ENCODE peak calls at places on chromosomes 3 and 15, in four cellular contexts. P, U, V and R are unnamed samples.

GRCh38 chr15:70431854-70432253 is 331.5 kb downstream of the UACA start:
- DNase-seq in V (no peak), U (no peak), P (no peak), R (no peak)

GRCh38 chr3:107512108-107512507 is 10.7 kb upstream of the BBX start:
- DNase-seq in V (no peak), P (no peak), U (no peak), R (no peak)

GRCh38 chr3:99951701-99952100 is 134.0 kb downstream of the CMSS1 start:
- DNase-seq in P (no peak), V (no peak), U (no peak), R (no peak)

GRCh38 chr3:29683306-29683993 is 402.6 kb downstream of the RBMS3 start:
- DNase-seq in V (no peak), U (no peak), P (no peak), R (no peak)

GRCh38 chr15:77621847-77622211 is 10.9 kb downstream of the LINGO1 start:
- DNase-seq in U (no peak), V (no peak), P (no peak), R (no peak)

GRCh38 chr3:124809039-124809438 is 78.1 kb downstream of the ITGB5 start:
- DNase-seq in U (no peak), V (no peak), P (no peak), R (no peak)

GRCh38 chr3:43792904-43793303 is 102.2 kb downstream of the ABHD5 start:
- DNase-seq in V (no peak), P (no peak), U (no peak), R (no peak)

GRCh38 chr3:183210862-183211341 is 42.2 kb upstream of the B3GNT5 start:
- DNase-seq in U (no peak), V (no peak), P (no peak), R (no peak)

GRCh38 chr3:99659965-99660364 is 21.6 kb downstream of the COL8A1 start:
- DNase-seq in U (no peak), P (no peak), V (no peak), R (no peak)

GRCh38 chr15:28094732-28095521 is 4.2 kb downstream of the OCA2 start:
- DNase-seq in P (peak), U (peak), V (peak), R (no peak)

GRCh38 chr3:110343945-110344344 is 727.7 kb upstream of the NECTIN3 start:
- DNase-seq in U (no peak), P (no peak), V (no peak), R (no peak)

GRCh38 chr3:25870452-25870851 is 80.6 kb downstream of the OXSM start:
- DNase-seq in V (no peak), U (no peak), P (no peak), R (no peak)

GRCh38 chr3:66237551-66237950 is 16.8 kb downstream of the SLC25A26 start:
- DNase-seq in V (no peak), U (no peak), P (no peak), R (no peak)

GRCh38 chr15:64865126-64865997 is 23.6 kb downstream of the PLEKHO2 start:
- DNase-seq in U (no peak), P (no peak), V (no peak), R (no peak)

GRCh38 chr3:140014831-140015495 is 80.0 kb downstream of the CLSTN2 start:
- DNase-seq in V (no peak), P (no peak), U (no peak), R (no peak)

GRCh38 chr3:184774996-184775715 is 36.8 kb upstream of the VPS8 start:
- DNase-seq in U (no peak), V (no peak), P (no peak), R (no peak)

GRCh38 chr3:179694731-179695130 is 41.9 kb downstream of the USP13 start:
- DNase-seq in P (no peak), V (no peak), U (no peak), R (no peak)

GRCh38 chr15:39598186-39598850 is 17.4 kb downstream of the THBS1 start:
- DNase-seq in U (no peak), V (no peak), P (no peak), R (no peak)

GRCh38 chr3:189703865-189704264 is 72.7 kb downstream of the TP63 start:
- DNase-seq in U (no peak), P (no peak), V (no peak), R (no peak)

GRCh38 chr3:185831990-185832389 is 7.1 kb upstream of the IGF2BP2 start:
- DNase-seq in P (no peak), U (no peak), V (no peak), R (no peak)

GRCh38 chr3:143429628-143430514 is 310.3 kb downstream of the CHST2 start:
- DNase-seq in P (no peak), U (no peak), V (no peak), R (no peak)

GRCh38 chr3:42960282-42960681 is 18.8 kb upstream of the GASK1A start:
- DNase-seq in V (no peak), U (peak), P (no peak), R (no peak)

GRCh38 chr3:112445839-112446238 is 53.4 kb downstream of the BTLA start:
- DNase-seq in V (no peak), U (no peak), P (no peak), R (no peak)

GRCh38 chr15:88574062-88574461 is 27.6 kb upstream of the DET1 start:
- DNase-seq in U (no peak), V (no peak), P (no peak), R (no peak)

GRCh38 chr3:62875103-62876002 is at the start of gene CADPS:
- DNase-seq in P (no peak), V (peak), U (peak), R (peak)

GRCh38 chr3:57393957-57394356 is 101.5 kb upstream of the ASB14 start:
- DNase-seq in P (no peak), V (no peak), U (no peak), R (no peak)

GRCh38 chr3:16338999-16339398 is 74.0 kb downstream of the OXNAD1 start:
- DNase-seq in V (no peak), P (no peak), U (no peak), R (no peak)

GRCh38 chr3:59774613-59775012 is 724.8 kb upstream of the CFAP20DC start:
- DNase-seq in V (no peak), U (no peak), P (no peak), R (no peak)

GRCh38 chr3:105334138-105334882 is 32.4 kb upstream of the ALCAM start:
- DNase-seq in U (no peak), P (no peak), V (no peak), R (no peak)

GRCh38 chr3:2910997-2911396 is 199.2 kb downstream of the IL5RA start:
- DNase-seq in U (no peak), V (no peak), P (no peak), R (no peak)

GRCh38 chr3:13598926-13599886 is 50.3 kb downstream of the FBLN2 start:
- DNase-seq in P (no peak), U (no peak), V (no peak), R (no peak)

GRCh38 chr3:115667175-115668065 is 44.1 kb downstream of the GAP43 start:
- DNase-seq in V (no peak), U (no peak), P (no peak), R (no peak)

GRCh38 chr15:91522609-91523332 is 330.7 kb upstream of the SLCO3A1 start:
- DNase-seq in U (no peak), V (no peak), P (no peak), R (no peak)

GRCh38 chr3:42117175-42118008 is 26.2 kb downstream of the TRAK1 start:
- DNase-seq in P (peak), U (no peak), V (peak), R (no peak)

GRCh38 chr3:46675843-46676567 is 17.5 kb downstream of the ALS2CL start:
- DNase-seq in U (peak), V (no peak), P (no peak), R (no peak)

GRCh38 chr15:50476143-50476542 is 51.9 kb downstream of the USP8 start:
- DNase-seq in U (no peak), P (no peak), V (no peak), R (no peak)

GRCh38 chr3:174945951-174946350 is 86.8 kb downstream of the NAALADL2 start:
- DNase-seq in P (no peak), V (no peak), U (no peak), R (no peak)
- TF ChIP-seq CTCF in P (no peak), V (no peak), U (no peak), R (no peak)

GRCh38 chr15:62147149-62148013 is 17.7 kb downstream of the C2CD4B start:
- DNase-seq in P (no peak), V (no peak), U (no peak), R (no peak)

GRCh38 chr15:62145015-62145735 is 19.9 kb downstream of the C2CD4B start:
- DNase-seq in V (no peak), P (no peak), U (no peak), R (no peak)

GRCh38 chr15:62153228-62153627 is 11.9 kb downstream of the C2CD4B start:
- DNase-seq in P (no peak), U (no peak), V (no peak), R (no peak)

GRCh38 chr15:62149729-62150128 is 15.4 kb downstream of the C2CD4B start:
- DNase-seq in V (no peak), P (no peak), U (no peak), R (no peak)

DNA sequence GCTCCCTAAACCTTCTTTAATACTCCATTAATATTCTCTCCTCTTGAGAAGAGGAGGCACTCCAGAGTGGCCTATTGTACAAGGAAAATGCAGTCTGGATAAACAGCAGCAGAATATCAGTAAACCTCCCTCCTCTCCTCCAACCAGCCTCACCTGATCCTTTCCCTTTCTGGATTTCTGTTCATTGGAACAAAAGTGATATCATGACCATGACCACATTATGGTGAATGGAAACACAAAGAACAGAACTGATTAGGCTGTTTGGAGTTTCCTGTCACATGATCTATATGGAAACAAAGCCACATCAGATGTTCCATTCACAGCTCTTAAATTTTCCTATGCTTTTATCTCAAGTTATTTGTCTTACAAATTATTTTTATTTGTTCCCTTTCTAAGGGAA is 14.6 kb downstream of the C2CD4B start:
- DNase-seq in P (no peak), V (no peak), U (no peak), R (no peak)
- TF ChIP-seq CTCF in P (no peak), V (no peak), U (no peak), R (no peak)

DNA sequence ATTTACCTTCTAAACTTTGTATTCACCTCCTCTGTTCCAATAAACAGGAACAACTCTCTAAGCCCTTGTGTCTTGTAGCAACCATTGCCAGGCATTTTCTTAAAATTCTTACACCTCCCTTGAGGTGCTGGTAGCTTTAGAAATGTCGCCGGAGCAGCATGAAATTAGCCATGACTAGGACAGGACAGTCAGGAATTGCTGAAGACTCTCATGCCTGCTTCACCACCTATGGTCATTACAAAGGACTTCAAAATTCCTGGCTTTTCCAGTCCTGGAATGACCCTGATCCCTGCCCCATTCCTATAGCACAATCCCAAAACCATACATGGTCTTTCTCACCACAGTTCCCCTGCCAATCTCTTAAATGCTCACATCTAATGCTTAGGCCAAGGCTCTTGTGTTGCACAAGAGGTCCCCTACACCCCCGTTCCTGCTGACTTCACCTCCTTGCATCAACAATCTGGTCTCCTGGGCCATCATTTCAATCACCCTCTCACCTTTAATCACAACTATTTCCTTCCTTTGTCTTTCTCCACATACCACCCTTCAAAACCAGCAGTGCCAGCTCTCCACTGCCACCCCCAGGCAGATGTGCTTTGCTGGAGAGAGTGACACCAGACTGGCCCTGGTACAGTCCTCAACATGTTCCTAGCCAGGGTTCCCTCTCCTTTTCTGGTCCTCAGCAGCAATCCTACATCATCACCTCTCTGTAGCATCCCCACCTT is 113.2 kb upstream of the TJP1 start:
- DNase-seq in U (no peak), V (peak), P (no peak), R (no peak)
- TF ChIP-seq CTCF in U (no peak), V (no peak), P (no peak), R (no peak)

GRCh38 chr3:36709281-36709680 is 55.1 kb downstream of the DCLK3 start:
- DNase-seq in P (no peak), U (no peak), V (no peak), R (no peak)

GRCh38 chr3:36710606-36711005 is 53.7 kb downstream of the DCLK3 start:
- DNase-seq in V (no peak), U (no peak), P (no peak), R (no peak)

GRCh38 chr3:36709826-36710365 is 54.5 kb downstream of the DCLK3 start:
- DNase-seq in V (no peak), P (no peak), U (no peak), R (no peak)

GRCh38 chr3:36705015-36705414 is 59.3 kb downstream of the DCLK3 start:
- DNase-seq in U (no peak), P (no peak), V (no peak), R (no peak)

GRCh38 chr3:36707623-36708409 is 56.5 kb downstream of the DCLK3 start:
- DNase-seq in P (no peak), U (no peak), V (no peak), R (no peak)
- TF ChIP-seq CTCF in P (no peak), U (no peak), V (no peak), R (peak)

GRCh38 chr15:74127255-74127953 is 3.0 kb upstream of the ISLR2 start:
- DNase-seq in P (peak), V (peak), U (peak), R (peak)
- TF ChIP-seq CTCF in P (peak), V (peak), U (peak), R (peak)

DNA sequence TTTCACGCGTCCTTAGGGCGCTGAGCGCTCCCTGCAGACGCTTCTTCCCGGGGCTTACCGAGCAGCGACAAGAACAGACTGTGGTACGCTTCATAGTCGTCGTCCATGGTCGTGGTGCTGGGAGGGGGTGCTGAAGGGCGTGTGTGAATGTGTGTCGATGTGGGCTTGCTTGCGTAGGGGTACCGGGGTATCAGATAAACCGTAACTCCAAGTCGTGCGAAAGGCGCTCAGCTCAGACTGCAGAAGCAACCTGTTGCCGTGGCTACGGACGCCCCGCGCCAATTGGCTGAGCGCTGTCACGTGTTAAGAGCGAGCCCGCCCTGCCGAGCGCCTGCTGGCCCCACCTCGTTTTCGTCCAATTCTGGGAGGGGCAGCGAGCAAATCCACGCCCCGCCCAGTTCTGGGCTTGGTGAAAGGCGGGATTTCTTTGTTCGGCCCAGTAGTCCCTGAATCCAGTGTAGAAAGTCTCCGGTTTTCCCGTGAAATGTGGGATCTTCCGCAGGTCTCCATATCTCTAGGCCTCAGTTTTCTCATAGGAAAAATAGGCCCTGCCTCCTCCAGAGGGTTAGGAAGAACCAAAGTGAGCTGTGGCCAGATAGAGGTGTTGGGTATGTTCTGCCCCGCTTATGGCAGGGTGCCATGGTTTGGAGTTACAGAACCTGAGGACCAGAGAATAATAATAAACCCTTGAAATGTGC is at the start of gene EFCAB12:
- DNase-seq in V (peak), P (peak), U (peak), R (peak)
- TF ChIP-seq CTCF in V (no peak), P (no peak), U (no peak), R (no peak)